ENCODE peak calls at places on chromosomes 2 and 18, in four cellular contexts. O, N, Q and K are unnamed samples. For H3K4me1, the result is how much of the 10 kb centered on the place peaks cover.

GRCh38 chr2:99641999-99642398 is 152.2 kb upstream of the REV1 start:
- DNase-seq in O (no peak), N (no peak), Q (no peak), K (no peak)

GRCh38 chr2:18752667-18753422 is 163.5 kb upstream of the NT5C1B start:
- DNase-seq in N (no peak), Q (peak), O (no peak), K (no peak)

GRCh38 chr2:52264488-52264887 is 1232.6 kb upstream of the NRXN1 start:
- DNase-seq in O (peak), N (no peak), Q (no peak), K (no peak)

GRCh38 chr2:160165996-160166395 is 34.1 kb downstream of the ITGB6 start:
- DNase-seq in Q (peak), O (no peak), N (no peak), K (no peak)

GRCh38 chr2:196459539-196459938 is 180.0 kb upstream of the CCDC150 start:
- DNase-seq in N (no peak), O (no peak), Q (peak), K (no peak)

GRCh38 chr2:108287169-108287568 is 1.5 kb upstream of the SULT1C2 start:
- DNase-seq in Q (no peak), O (no peak), N (no peak), K (no peak)

GRCh38 chr2:15634846-15635490 is 43.3 kb downstream of the DDX1 start:
- DNase-seq in Q (peak), N (no peak), O (no peak), K (no peak)

GRCh38 chr2:188969236-188970032 is 4.7 kb upstream of the COL3A1 start:
- DNase-seq in O (no peak), N (no peak), Q (peak), K (no peak)

GRCh38 chr2:36650031-36650430 is 46.5 kb upstream of the VIT start:
- DNase-seq in O (no peak), Q (peak), N (peak), K (peak)

GRCh38 chr18:59874166-59874565 is 25.6 kb upstream of the PMAIP1 start:
- DNase-seq in N (peak), O (no peak), Q (peak), K (no peak)

GRCh38 chr2:178327516-178327915 is 123.5 kb downstream of the PRKRA start:
- DNase-seq in Q (no peak), N (peak), O (no peak), K (peak)

GRCh38 chr18:23282437-23282781 is 147.1 kb downstream of the CABLES1 start:
- DNase-seq in O (no peak), Q (no peak), N (no peak), K (no peak)
- H3K4me3 ChIP-seq in O (no peak), Q (no peak), N (no peak), K (no peak)

GRCh38 chr2:136013962-136014361 is 28.5 kb upstream of the DARS1 start:
- DNase-seq in N (peak), Q (no peak), O (no peak), K (no peak)

GRCh38 chr2:136015688-136016087 is 30.3 kb upstream of the DARS1 start:
- DNase-seq in N (no peak), Q (no peak), O (no peak), K (no peak)

GRCh38 chr2:136013286-136013685 is 27.9 kb upstream of the DARS1 start:
- DNase-seq in Q (no peak), N (no peak), O (no peak), K (no peak)

GRCh38 chr2:136010126-136010525 is 24.7 kb upstream of the DARS1 start:
- DNase-seq in O (no peak), Q (peak), N (no peak), K (no peak)

GRCh38 chr2:136012315-136012714 is 26.9 kb upstream of the DARS1 start:
- DNase-seq in N (no peak), Q (no peak), O (no peak), K (no peak)
- H3K4me1 ChIP-seq in N (under half), Q (under half), O (under half), K (under half)

GRCh38 chr2:11096591-11096990 is 58.7 kb upstream of the SLC66A3 start:
- DNase-seq in Q (no peak), O (no peak), N (no peak), K (no peak)

GRCh38 chr2:11094021-11094810 is 61.1 kb upstream of the SLC66A3 start:
- DNase-seq in Q (no peak), N (no peak), O (no peak), K (no peak)

GRCh38 chr2:11092693-11093335 is 62.5 kb upstream of the SLC66A3 start:
- DNase-seq in O (no peak), Q (no peak), N (no peak), K (no peak)

GRCh38 chr2:11090158-11090557 is 65.1 kb upstream of the SLC66A3 start:
- DNase-seq in Q (no peak), O (no peak), N (no peak), K (no peak)

GRCh38 chr2:11093467-11093866 is 61.8 kb upstream of the SLC66A3 start:
- DNase-seq in Q (no peak), O (no peak), N (no peak), K (no peak)
- TF ChIP-seq CTCF in Q (no peak), O (no peak), N (no peak), K (no peak)

GRCh38 chr2:157440404-157441071 is 3.4 kb downstream of the CYTIP start:
- DNase-seq in N (no peak), Q (no peak), O (no peak), K (no peak)

GRCh38 chr2:157441072-157441454 is 2.8 kb downstream of the CYTIP start:
- DNase-seq in Q (no peak), N (no peak), O (no peak), K (no peak)

GRCh38 chr2:157443090-157443489 is 799 bp downstream of the CYTIP start:
- DNase-seq in N (no peak), Q (no peak), O (no peak), K (no peak)

GRCh38 chr2:157442636-157443035 is 1.3 kb downstream of the CYTIP start:
- DNase-seq in O (no peak), Q (no peak), N (no peak), K (no peak)

GRCh38 chr2:157442136-157442535 is 1.8 kb downstream of the CYTIP start:
- DNase-seq in N (no peak), O (no peak), Q (no peak), K (no peak)
- H3K4me3 ChIP-seq in N (no peak), O (no peak), Q (no peak), K (no peak)